ENCODE peak calls at places on chromosome 9, in ten cellular contexts. One of them, this sample, is unnamed.

GRCh38 chr9:137130176-137130755 is 8.7 kb upstream of the GRIN1 start:
- DNase-seq in sciatic nerve: no peak
- DNase-seq in NCI-H1105: no peak
- DNase-seq in fibroblast of pulmonary artery: no peak
- DNase-seq in T-helper 2 cell treated with Interferon-gamma antibody and Interleukin-4, amounts not matched to agents 5 μg/mL and 100 μg/mL, for 36 hours: no peak
- DNase-seq in posterior cingulate gyrus: no peak
- DNase-seq in Peyer's patch: no peak
- DNase-seq in left ventricle myocardium inferior: no peak
- DNase-seq in HEK293T: no peak
- DNase-seq in iris pigment epithelial cell: no peak
- DNase-seq in this sample: no peak

GRCh38 chr9:69831621-69832020 is 11.0 kb downstream of the CFAP95 start:
- DNase-seq in NCI-H1105: no peak
- DNase-seq in sciatic nerve: no peak
- DNase-seq in T-helper 2 cell treated with Interferon-gamma antibody and Interleukin-4, amounts not matched to agents 5 μg/mL and 100 μg/mL, for 36 hours: no peak
- DNase-seq in fibroblast of pulmonary artery: no peak
- DNase-seq in HEK293T: no peak
- DNase-seq in left ventricle myocardium inferior: no peak
- DNase-seq in Peyer's patch: no peak
- DNase-seq in iris pigment epithelial cell: no peak
- DNase-seq in posterior cingulate gyrus: no peak
- DNase-seq in this sample: no peak

GRCh38 chr9:33113799-33114547 is 37.5 kb upstream of the SMU1 start:
- DNase-seq in sciatic nerve: no peak
- DNase-seq in left ventricle myocardium inferior: no peak
- DNase-seq in Peyer's patch: no peak
- DNase-seq in HEK293T: no peak
- DNase-seq in fibroblast of pulmonary artery: no peak
- DNase-seq in T-helper 2 cell treated with Interferon-gamma antibody and Interleukin-4, amounts not matched to agents 5 μg/mL and 100 μg/mL, for 36 hours: no peak
- DNase-seq in posterior cingulate gyrus: no peak
- DNase-seq in NCI-H1105: no peak
- DNase-seq in iris pigment epithelial cell: no peak
- DNase-seq in this sample: no peak

GRCh38 chr9:6128030-6128429 is 87.6 kb upstream of the IL33 start:
- DNase-seq in Peyer's patch: no peak
- DNase-seq in posterior cingulate gyrus: no peak
- DNase-seq in HEK293T: no peak
- DNase-seq in left ventricle myocardium inferior: no peak
- DNase-seq in iris pigment epithelial cell: no peak
- DNase-seq in T-helper 2 cell treated with Interferon-gamma antibody and Interleukin-4, amounts not matched to agents 5 μg/mL and 100 μg/mL, for 36 hours: no peak
- DNase-seq in fibroblast of pulmonary artery: no peak
- DNase-seq in NCI-H1105: no peak
- DNase-seq in sciatic nerve: no peak
- DNase-seq in this sample: no peak

GRCh38 chr9:127399736-127400269 is 2.8 kb downstream of the SLC2A8 start:
- DNase-seq in left ventricle myocardium inferior: no peak
- DNase-seq in fibroblast of pulmonary artery: no peak
- DNase-seq in posterior cingulate gyrus: no peak
- DNase-seq in sciatic nerve: no peak
- DNase-seq in T-helper 2 cell treated with Interferon-gamma antibody and Interleukin-4, amounts not matched to agents 5 μg/mL and 100 μg/mL, for 36 hours: no peak
- DNase-seq in Peyer's patch: no peak
- DNase-seq in HEK293T: no peak
- DNase-seq in NCI-H1105: no peak
- DNase-seq in iris pigment epithelial cell: no peak
- DNase-seq in this sample: no peak

GRCh38 chr9:130899051-130899748 is 2.6 kb upstream of the QRFP start:
- DNase-seq in fibroblast of pulmonary artery: no peak
- DNase-seq in posterior cingulate gyrus: no peak
- DNase-seq in Peyer's patch: no peak
- DNase-seq in NCI-H1105: no peak
- DNase-seq in left ventricle myocardium inferior: no peak
- DNase-seq in iris pigment epithelial cell: no peak
- DNase-seq in sciatic nerve: no peak
- DNase-seq in T-helper 2 cell treated with Interferon-gamma antibody and Interleukin-4, amounts not matched to agents 5 μg/mL and 100 μg/mL, for 36 hours: no peak
- DNase-seq in HEK293T: no peak
- DNase-seq in this sample: no peak

GRCh38 chr9:138044485-138045383 is 167.2 kb downstream of the CACNA1B start:
- DNase-seq in Peyer's patch: no peak
- DNase-seq in HEK293T: no peak
- DNase-seq in NCI-H1105: no peak
- DNase-seq in sciatic nerve: peak
- DNase-seq in T-helper 2 cell treated with Interferon-gamma antibody and Interleukin-4, amounts not matched to agents 5 μg/mL and 100 μg/mL, for 36 hours: no peak
- DNase-seq in left ventricle myocardium inferior: no peak
- DNase-seq in iris pigment epithelial cell: no peak
- DNase-seq in posterior cingulate gyrus: peak
- DNase-seq in fibroblast of pulmonary artery: no peak
- DNase-seq in this sample: no peak

GRCh38 chr9:98255064-98255577 is 328 bp downstream of the TBC1D2 start:
- DNase-seq in NCI-H1105: peak
- DNase-seq in T-helper 2 cell treated with Interferon-gamma antibody and Interleukin-4, amounts not matched to agents 5 μg/mL and 100 μg/mL, for 36 hours: no peak
- DNase-seq in iris pigment epithelial cell: peak
- DNase-seq in sciatic nerve: no peak
- DNase-seq in posterior cingulate gyrus: no peak
- DNase-seq in HEK293T: peak
- DNase-seq in Peyer's patch: no peak
- DNase-seq in left ventricle myocardium inferior: no peak
- DNase-seq in fibroblast of pulmonary artery: peak
- DNase-seq in this sample: no peak

GRCh38 chr9:99970481-99970880 is 64.0 kb downstream of the STX17 start:
- DNase-seq in NCI-H1105: no peak
- DNase-seq in posterior cingulate gyrus: no peak
- DNase-seq in HEK293T: no peak
- DNase-seq in iris pigment epithelial cell: no peak
- DNase-seq in fibroblast of pulmonary artery: no peak
- DNase-seq in Peyer's patch: no peak
- DNase-seq in left ventricle myocardium inferior: no peak
- DNase-seq in T-helper 2 cell treated with Interferon-gamma antibody and Interleukin-4, amounts not matched to agents 5 μg/mL and 100 μg/mL, for 36 hours: no peak
- DNase-seq in sciatic nerve: no peak
- DNase-seq in this sample: no peak

GRCh38 chr9:91992636-91993035 is 42.6 kb upstream of the ROR2 start:
- DNase-seq in sciatic nerve: no peak
- DNase-seq in NCI-H1105: no peak
- DNase-seq in iris pigment epithelial cell: peak
- DNase-seq in T-helper 2 cell treated with Interferon-gamma antibody and Interleukin-4, amounts not matched to agents 5 μg/mL and 100 μg/mL, for 36 hours: no peak
- DNase-seq in left ventricle myocardium inferior: no peak
- DNase-seq in Peyer's patch: no peak
- DNase-seq in fibroblast of pulmonary artery: peak
- DNase-seq in HEK293T: no peak
- DNase-seq in posterior cingulate gyrus: no peak
- DNase-seq in this sample: no peak

GRCh38 chr9:132708239-132708638 is 38.0 kb downstream of the GTF3C4 start:
- DNase-seq in left ventricle myocardium inferior: no peak
- DNase-seq in NCI-H1105: no peak
- DNase-seq in Peyer's patch: no peak
- DNase-seq in sciatic nerve: no peak
- DNase-seq in HEK293T: no peak
- DNase-seq in fibroblast of pulmonary artery: no peak
- DNase-seq in posterior cingulate gyrus: no peak
- DNase-seq in iris pigment epithelial cell: no peak
- DNase-seq in T-helper 2 cell treated with Interferon-gamma antibody and Interleukin-4, amounts not matched to agents 5 μg/mL and 100 μg/mL, for 36 hours: no peak
- DNase-seq in this sample: no peak

GRCh38 chr9:134323741-134324358 is 2.4 kb upstream of the RXRA start:
- DNase-seq in left ventricle myocardium inferior: peak
- DNase-seq in T-helper 2 cell treated with Interferon-gamma antibody and Interleukin-4, amounts not matched to agents 5 μg/mL and 100 μg/mL, for 36 hours: no peak
- DNase-seq in fibroblast of pulmonary artery: no peak
- DNase-seq in sciatic nerve: peak
- DNase-seq in HEK293T: no peak
- DNase-seq in iris pigment epithelial cell: no peak
- DNase-seq in Peyer's patch: peak
- DNase-seq in posterior cingulate gyrus: peak
- DNase-seq in NCI-H1105: no peak
- DNase-seq in this sample: peak